ENCODE peak calls at places on chromosomes 3 and 15, in six cellular contexts. L is body of pancreas; S is fibroblast of lung; N is prostate gland; O is CD4-positive, alpha-beta T cell; A is esophagus muscularis mucosa. Z is an unnamed sample.

GRCh38 chr3:155807823-155808222 is 1.7 kb upstream of the C3orf33 start:
- DNase-seq in L (no peak), S (no peak), N (no peak), O (no peak), A (no peak), Z (no peak)

GRCh38 chr15:90016721-90017120 is 15.6 kb downstream of the ZNF710 start:
- DNase-seq in L (peak), S (no peak), N (no peak), O (no peak), A (no peak), Z (no peak)

GRCh38 chr3:58630081-58630709 is 36.4 kb downstream of the FAM3D start:
- DNase-seq in L (peak), S (peak), N (peak), O (peak), A (no peak), Z (peak)

GRCh38 chr3:52530918-52531635 is 2.6 kb downstream of the NT5DC2 start:
- DNase-seq in L (no peak), S (no peak), N (no peak), O (no peak), A (no peak), Z (no peak)

GRCh38 chr3:151168269-151169094 is 34.5 kb downstream of the GPR171 start:
- DNase-seq in L (peak), S (peak), N (peak), O (peak), A (no peak), Z (peak)

GRCh38 chr3:61894988-61895935 is 333.9 kb downstream of the PTPRG start:
- DNase-seq in L (peak), S (peak), N (peak), O (peak), A (no peak), Z (peak)

GRCh38 chr3:177553012-177553411 is 355.7 kb upstream of the TBL1XR1 start:
- DNase-seq in L (no peak), S (no peak), N (no peak), O (no peak), A (no peak), Z (no peak)

GRCh38 chr3:54122802-54123537 is 618 bp downstream of the CACNA2D3 start:
- DNase-seq in L (no peak), S (no peak), N (no peak), O (no peak), A (peak), Z (peak)

GRCh38 chr15:29672446-29672845 is 149.8 kb downstream of the TJP1 start:
- DNase-seq in L (no peak), S (no peak), N (no peak), O (no peak), A (no peak), Z (no peak)

GRCh38 chr3:72338082-72338941 is 509.9 kb downstream of the SHQ1 start:
- DNase-seq in L (no peak), S (no peak), N (no peak), O (no peak), A (no peak), Z (no peak)

GRCh38 chr3:39315420-39315819 is 14.1 kb upstream of the CCR8 start:
- DNase-seq in L (no peak), S (no peak), N (no peak), O (no peak), A (no peak), Z (no peak)

GRCh38 chr15:97604673-97605072 is 355.8 kb upstream of the ARRDC4 start:
- DNase-seq in L (no peak), S (no peak), N (no peak), O (no peak), A (no peak), Z (no peak)

GRCh38 chr15:42401544-42402478 is 42.5 kb downstream of the CAPN3 start:
- DNase-seq in L (no peak), S (no peak), N (no peak), O (no peak), A (no peak), Z (no peak)

GRCh38 chr15:25848769-25849430 is 14.2 kb downstream of the ATP10A start:
- DNase-seq in L (no peak), S (no peak), N (no peak), O (no peak), A (no peak), Z (no peak)

GRCh38 chr15:84982301-84982920 is 755 bp downstream of the PDE8A start:
- DNase-seq in L (peak), S (peak), N (peak), O (peak), A (no peak), Z (no peak)

GRCh38 chr3:106103383-106103782 is 234.6 kb upstream of the CBLB start:
- DNase-seq in L (no peak), S (no peak), N (no peak), O (no peak), A (no peak), Z (no peak)

GRCh38 chr15:31867536-31868442 is 162.5 kb upstream of the CHRNA7 start:
- DNase-seq in L (peak), S (peak), N (peak), O (peak), A (peak), Z (peak)

GRCh38 chr3:52546111-52546901 is 9.9 kb downstream of the UQCC5 start:
- DNase-seq in L (no peak), S (no peak), N (no peak), O (no peak), A (no peak), Z (no peak)

GRCh38 chr3:50254577-50255250 is 14.2 kb upstream of the SEMA3B start:
- DNase-seq in L (no peak), S (peak), N (no peak), O (no peak), A (no peak), Z (no peak)
- H3K27ac ChIP-seq in L (peak), S (no peak), N (peak), O (no peak), A (peak), Z (peak)

DNA sequence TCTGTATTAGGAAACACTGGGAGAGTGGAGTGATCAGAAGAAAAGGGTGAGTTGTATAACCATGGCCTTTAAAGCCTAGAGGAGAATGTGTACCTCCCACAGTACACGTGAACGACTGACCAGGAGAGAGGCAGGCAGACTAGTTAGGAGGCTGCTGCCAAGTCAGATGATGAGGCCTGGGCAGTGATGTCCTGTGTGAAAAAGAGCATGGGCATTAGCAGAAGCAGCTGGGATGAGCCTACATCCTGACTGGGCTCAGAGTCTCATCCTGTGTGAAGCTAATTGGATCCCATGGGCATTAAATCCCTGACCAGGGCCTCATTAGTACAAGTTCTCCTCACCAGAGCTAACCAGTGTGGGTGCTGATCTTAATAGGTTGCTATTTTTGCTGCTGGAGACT is 89.1 kb upstream of the SLC2A2 start:
- DNase-seq in L (no peak), S (no peak), N (no peak), O (no peak), A (no peak), Z (no peak)
- H3K27ac ChIP-seq in L (no peak), S (no peak), N (no peak), O (no peak), A (no peak), Z (peak)

DNA sequence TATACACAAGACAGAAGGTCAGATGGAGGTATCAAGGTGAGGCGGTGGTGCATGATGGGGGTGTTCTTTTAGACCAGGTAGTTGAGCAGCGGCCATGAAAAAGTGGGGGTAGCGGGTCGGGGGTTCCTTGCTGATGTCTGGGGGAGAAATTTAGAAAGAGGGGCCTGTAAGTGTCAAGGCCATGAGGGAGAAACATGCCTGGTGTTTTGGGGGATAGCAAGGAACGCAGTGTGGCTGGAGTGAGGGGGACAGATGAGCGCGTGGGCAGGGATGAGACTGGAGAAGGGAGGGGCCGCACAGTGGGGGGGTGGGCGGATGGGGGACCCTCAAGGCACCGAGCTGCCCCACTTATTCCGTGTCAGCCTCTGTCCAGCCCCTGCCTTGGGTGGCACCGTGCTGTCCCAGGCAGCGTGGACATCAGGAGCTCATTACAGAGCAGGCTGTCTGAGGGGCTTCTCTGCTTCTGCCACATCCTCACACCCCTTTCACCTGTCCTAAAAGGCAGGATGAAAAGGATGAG is 143.3 kb downstream of the SMAD6 start:
- DNase-seq in L (no peak), S (no peak), N (no peak), O (no peak), A (no peak), Z (no peak)
- H3K27ac ChIP-seq in L (no peak), S (no peak), N (no peak), O (no peak), A (no peak), Z (no peak)

GRCh38 chr15:70710714-70711113 is 52.6 kb downstream of the UACA start:
- DNase-seq in L (no peak), S (no peak), N (no peak), O (no peak), A (no peak), Z (no peak)
- H3K27ac ChIP-seq in L (no peak), S (no peak), N (no peak), O (no peak), A (no peak), Z (no peak)